ENCODE peak calls at places on chromosome 13, in ten cellular contexts. D, O, N, E, G, T, V, R, B and H are unnamed samples.

GRCh38 chr13:41049480-41049879 is 11.8 kb upstream of the WBP4 start:
- DNase-seq in D (no peak), O (no peak), N (no peak), E (no peak), G (no peak), T (no peak), V (no peak), R (no peak), B (no peak), H (no peak)

GRCh38 chr13:103883698-103884097 is 817.5 kb upstream of the SLC10A2 start:
- DNase-seq in D (peak), O (no peak), N (peak), E (no peak), G (no peak), T (no peak), V (no peak), R (no peak), B (no peak), H (no peak)

GRCh38 chr13:51524312-51524711 is 60.0 kb upstream of the WDFY2 start:
- DNase-seq in D (peak), O (no peak), N (peak), E (no peak), G (no peak), T (no peak), V (no peak), R (no peak), B (no peak), H (no peak)

GRCh38 chr13:50188696-50189095 is 173.5 kb downstream of the KCNRG start:
- DNase-seq in D (no peak), O (no peak), N (no peak), E (no peak), G (no peak), T (no peak), V (no peak), R (no peak), B (no peak), H (no peak)

GRCh38 chr13:106104281-106104901 is 431.1 kb downstream of the EFNB2 start:
- DNase-seq in D (peak), O (no peak), N (peak), E (no peak), G (no peak), T (no peak), V (no peak), R (no peak), B (no peak), H (no peak)

GRCh38 chr13:25945596-25945995 is 106.2 kb downstream of the SHISA2 start:
- DNase-seq in D (no peak), O (no peak), N (no peak), E (no peak), G (no peak), T (no peak), V (no peak), R (no peak), B (no peak), H (no peak)

GRCh38 chr13:50797081-50797480 is 46.4 kb downstream of the DLEU7 start:
- DNase-seq in D (no peak), O (no peak), N (no peak), E (no peak), G (no peak), T (no peak), V (no peak), R (no peak), B (no peak), H (no peak)

GRCh38 chr13:81686877-81687276 is 1346.0 kb upstream of the SPRY2 start:
- DNase-seq in D (no peak), O (peak), N (peak), E (no peak), G (no peak), T (no peak), V (no peak), R (no peak), B (no peak), H (no peak)

GRCh38 chr13:24618219-24618955 is 61.8 kb upstream of the ATP12A start:
- DNase-seq in D (no peak), O (no peak), N (no peak), E (peak), G (peak), T (no peak), V (no peak), R (no peak), B (peak), H (no peak)

GRCh38 chr13:42388326-42388725 is 116.4 kb downstream of the AKAP11 start:
- DNase-seq in D (no peak), O (no peak), N (no peak), E (no peak), G (no peak), T (no peak), V (no peak), R (no peak), B (no peak), H (no peak)

GRCh38 chr13:23516706-23517105 is 53.5 kb upstream of the TNFRSF19 start:
- DNase-seq in D (no peak), O (no peak), N (no peak), E (no peak), G (no peak), T (no peak), V (no peak), R (no peak), B (no peak), H (no peak)

GRCh38 chr13:28040977-28041376 is 52.5 kb upstream of the URAD start:
- DNase-seq in D (no peak), O (no peak), N (no peak), E (no peak), G (no peak), T (no peak), V (no peak), R (no peak), B (no peak), H (no peak)

GRCh38 chr13:27295096-27295495 is 24.5 kb downstream of the RASL11A start:
- DNase-seq in D (peak), O (no peak), N (no peak), E (no peak), G (no peak), T (no peak), V (no peak), R (no peak), B (no peak), H (no peak)

GRCh38 chr13:50081106-50081898 is 66.1 kb downstream of the KCNRG start:
- DNase-seq in D (no peak), O (peak), N (peak), E (peak), G (peak), T (peak), V (peak), R (no peak), B (peak), H (peak)

GRCh38 chr13:97485328-97485727 is 51.4 kb downstream of the RAP2A start:
- DNase-seq in D (no peak), O (no peak), N (no peak), E (no peak), G (no peak), T (no peak), V (no peak), R (no peak), B (no peak), H (no peak)

GRCh38 chr13:67466569-67466968 is 236.4 kb upstream of the PCDH9 start:
- DNase-seq in D (no peak), O (no peak), N (no peak), E (no peak), G (no peak), T (no peak), V (no peak), R (no peak), B (no peak), H (no peak)

GRCh38 chr13:75512253-75512652 is 25.4 kb downstream of the COMMD6 start:
- DNase-seq in D (no peak), O (no peak), N (peak), E (no peak), G (no peak), T (no peak), V (no peak), R (no peak), B (no peak), H (no peak)

GRCh38 chr13:105410602-105411001 is 1124.9 kb downstream of the EFNB2 start:
- DNase-seq in D (peak), O (peak), N (peak), E (no peak), G (peak), T (peak), V (peak), R (no peak), B (peak), H (peak)

GRCh38 chr13:33340631-33341030 is 55.1 kb upstream of the STARD13 start:
- DNase-seq in D (no peak), O (no peak), N (peak), E (no peak), G (no peak), T (no peak), V (no peak), R (no peak), B (no peak), H (no peak)